ENCODE peak calls at places on chromosomes 2 and 18, in nine cellular contexts. J, O, I, V, S, G, Z, D and R are unnamed samples.
A peak's percentile ranks its signal among the peaks of the same experiment; 100 is the strongest.

GRCh38 chr2:38509322-38509946 is 93.3 kb downstream of the HNRNPLL start:
- DNase-seq in J (peak; percentile 37), O (no peak), I (no peak), V (no peak), S (no peak), G (no peak), Z (no peak), D (no peak), R (no peak)

GRCh38 chr18:8890957-8891464 is 185.7 kb downstream of the MTCL1 start:
- DNase-seq in J (no peak), O (no peak), I (peak; percentile 39), V (no peak), S (peak; percentile 67), G (peak; percentile 77), Z (peak; percentile 58), D (peak; percentile 99), R (no peak)

GRCh38 chr2:54454922-54455583 is 1.1 kb upstream of the SPTBN1 start:
- DNase-seq in J (no peak), O (no peak), I (peak; percentile 48), V (no peak), S (no peak), G (no peak), Z (peak; percentile 31), D (peak; percentile 37), R (peak; percentile 69)

GRCh38 chr2:74599676-74600075 is 45.2 kb downstream of the DOK1 start:
- DNase-seq in J (no peak), O (no peak), I (no peak), V (no peak), S (no peak), G (no peak), Z (no peak), D (no peak), R (no peak)

GRCh38 chr2:222393733-222394267 is 30.5 kb upstream of the SGPP2 start:
- DNase-seq in J (no peak), O (no peak), I (no peak), V (no peak), S (no peak), G (no peak), Z (no peak), D (peak; percentile 42), R (no peak)

GRCh38 chr2:157052685-157053224 is 204.8 kb upstream of the GALNT5 start:
- DNase-seq in J (no peak), O (no peak), I (peak; percentile 91), V (no peak), S (no peak), G (peak; percentile 24), Z (no peak), D (no peak), R (no peak)

GRCh38 chr2:9095226-9095625 is 91.7 kb upstream of the MBOAT2 start:
- DNase-seq in J (no peak), O (no peak), I (no peak), V (no peak), S (no peak), G (no peak), Z (no peak), D (no peak), R (no peak)

GRCh38 chr2:120344214-120344990 is 1.5 kb upstream of the INHBB start:
- DNase-seq in J (no peak), O (peak; percentile 50), I (no peak), V (peak; percentile 85), S (no peak), G (no peak), Z (peak; percentile 64), D (no peak), R (no peak)

GRCh38 chr2:231613655-231614558 is 21.2 kb downstream of the TEX44 start:
- DNase-seq in J (peak; percentile 76), O (peak; percentile 96), I (peak; percentile 83), V (peak; percentile 93), S (peak; percentile 69), G (peak; percentile 76), Z (peak; percentile 96), D (peak; percentile 97), R (peak; percentile 90)

GRCh38 chr2:66515743-66516142 is 80.8 kb downstream of the MEIS1 start:
- DNase-seq in J (no peak), O (no peak), I (no peak), V (no peak), S (no peak), G (no peak), Z (no peak), D (no peak), R (no peak)

DNA sequence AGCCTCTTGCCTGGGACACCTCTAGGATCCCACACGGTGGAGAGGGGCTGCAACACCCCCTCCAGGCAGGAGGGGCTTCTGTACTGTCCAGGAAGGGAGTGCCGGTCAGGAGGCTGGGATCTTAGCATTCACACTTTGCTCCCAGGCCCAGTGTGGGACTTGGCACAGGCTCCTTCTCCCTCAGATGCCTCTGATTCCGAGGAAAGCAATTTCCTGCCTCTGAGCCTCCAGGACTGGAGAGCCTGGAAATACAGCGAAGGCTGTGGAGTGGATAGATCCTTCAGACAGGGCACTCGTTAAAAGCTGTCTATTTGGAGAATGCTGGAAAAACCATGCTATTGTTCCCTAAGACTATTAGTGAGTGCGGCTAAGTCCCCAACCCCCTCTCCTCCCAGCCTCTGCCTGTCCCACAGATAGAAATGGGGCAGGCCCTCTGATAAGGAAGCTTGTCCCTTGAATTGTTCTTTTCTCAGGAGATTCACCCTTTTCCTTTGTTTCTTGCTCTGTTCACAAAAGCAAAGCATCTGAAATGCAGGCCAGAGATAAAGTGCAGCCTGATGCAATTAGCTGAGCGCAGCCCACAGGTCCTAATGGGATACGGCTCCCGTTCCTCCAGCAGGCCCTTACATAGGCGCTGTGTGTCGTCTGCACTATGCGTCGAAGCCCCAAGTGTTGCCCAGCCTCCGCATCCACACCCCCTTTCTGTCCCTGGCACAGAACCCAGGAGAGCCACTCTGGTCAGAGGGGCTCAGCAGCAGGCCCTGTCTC is 252.2 kb downstream of the KLHL29 start:
- DNase-seq in J (peak; percentile 24), O (peak; percentile 61), I (no peak), V (peak; percentile 31), S (no peak), G (no peak), Z (peak; percentile 77), D (peak; percentile 68), R (no peak)
- H3K27ac ChIP-seq in J (peak overlapping the region; percentile 14), O (peak overlapping the region; percentile 45), I (no peak overlapping the region), V (no peak overlapping the region), S (no peak overlapping the region), G (no peak overlapping the region), Z (peak overlapping the region; percentile 72), D (peak overlapping the region; percentile 66), R (no peak overlapping the region)

GRCh38 chr2:100242416-100242815 is 79.9 kb downstream of the LONRF2 start:
- DNase-seq in J (no peak), O (no peak), I (no peak), V (no peak), S (no peak), G (no peak), Z (no peak), D (peak; percentile 19), R (no peak)
- H3K27me3 ChIP-seq in J (no peaks in the 10 kb centered on the region), O (no peaks in the 10 kb centered on the region), I (no peaks in the 10 kb centered on the region), V (no peaks in the 10 kb centered on the region), S (peaks cover 65% of the 10 kb centered on the region), G (peaks cover 4% of the 10 kb centered on the region), Z (peaks cover 7% of the 10 kb centered on the region), D (no peaks in the 10 kb centered on the region), R (no peaks in the 10 kb centered on the region)

DNA sequence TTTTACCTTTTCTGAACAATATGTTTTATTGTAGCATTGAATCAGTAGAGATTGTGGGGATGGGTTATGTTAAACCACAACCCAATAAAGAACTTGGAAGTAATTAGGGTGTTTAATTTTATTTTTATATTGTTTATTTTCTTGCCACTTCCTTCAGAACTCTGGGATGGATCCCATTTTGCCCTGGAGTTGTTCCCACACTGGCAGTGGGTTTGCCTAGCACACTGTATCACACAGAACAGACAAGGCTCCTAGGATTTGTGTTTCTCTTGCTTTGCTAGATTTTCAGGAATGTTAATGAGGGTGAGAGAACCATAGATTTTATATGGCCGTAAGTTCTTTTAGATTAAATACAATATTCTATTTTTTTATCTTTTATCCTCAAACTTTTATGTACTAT is 59.0 kb downstream of the TANK start:
- DNase-seq in J (no peak), O (no peak), I (no peak), V (no peak), S (no peak), G (no peak), Z (no peak), D (no peak), R (no peak)
- H3K27ac ChIP-seq in J (no peak overlapping the region), O (no peak overlapping the region), I (no peak overlapping the region), V (no peak overlapping the region), S (no peak overlapping the region), G (no peak overlapping the region), Z (no peak overlapping the region), D (no peak overlapping the region), R (no peak overlapping the region)

DNA sequence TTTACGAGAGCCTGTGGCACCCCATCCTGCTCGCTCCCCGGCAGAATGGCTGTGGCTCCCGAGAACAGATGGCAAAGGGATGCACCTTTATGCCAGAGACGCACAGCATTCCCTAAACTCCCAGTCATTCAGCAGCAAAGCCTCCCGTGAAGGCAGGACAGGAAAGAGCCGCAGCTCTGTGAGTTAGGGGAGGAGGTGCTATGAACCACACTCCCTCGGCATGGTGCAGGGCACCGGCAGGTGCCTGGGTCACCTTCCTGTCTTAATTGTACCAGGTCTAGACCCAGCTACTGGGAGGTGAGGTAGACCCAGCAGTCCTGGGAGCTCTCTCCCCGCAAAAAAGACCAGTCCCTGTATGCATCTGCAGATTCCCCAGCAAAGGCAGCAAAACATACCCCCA is 149.8 kb downstream of the TWIST2 start:
- DNase-seq in J (no peak), O (no peak), I (no peak), V (no peak), S (no peak), G (no peak), Z (no peak), D (no peak), R (no peak)
- H3K27me3 ChIP-seq in J (no peaks in the 10 kb centered on the region), O (no peaks in the 10 kb centered on the region), I (peaks cover 12% of the 10 kb centered on the region), V (peaks cover 28% of the 10 kb centered on the region), S (peaks cover 39% of the 10 kb centered on the region), G (peaks cover 4% of the 10 kb centered on the region), Z (no peaks in the 10 kb centered on the region), D (no peaks in the 10 kb centered on the region), R (no peaks in the 10 kb centered on the region)

GRCh38 chr2:215816424-215816823 is 196.9 kb downstream of the MREG start:
- DNase-seq in J (no peak), O (no peak), I (no peak), V (no peak), S (no peak), G (no peak), Z (no peak), D (no peak), R (no peak)
- H3K27ac ChIP-seq in J (no peak overlapping the region), O (no peak overlapping the region), I (no peak overlapping the region), V (no peak overlapping the region), S (no peak overlapping the region), G (no peak overlapping the region), Z (no peak overlapping the region), D (no peak overlapping the region), R (no peak overlapping the region)

GRCh38 chr2:68889021-68889420 is 17.8 kb upstream of the BMP10 start:
- DNase-seq in J (no peak), O (no peak), I (no peak), V (no peak), S (no peak), G (no peak), Z (no peak), D (no peak), R (no peak)
- H3K27me3 ChIP-seq in J (no peaks in the 10 kb centered on the region), O (no peaks in the 10 kb centered on the region), I (no peaks in the 10 kb centered on the region), V (no peaks in the 10 kb centered on the region), S (no peaks in the 10 kb centered on the region), G (no peaks in the 10 kb centered on the region), Z (no peaks in the 10 kb centered on the region), D (no peaks in the 10 kb centered on the region), R (no peaks in the 10 kb centered on the region)

DNA sequence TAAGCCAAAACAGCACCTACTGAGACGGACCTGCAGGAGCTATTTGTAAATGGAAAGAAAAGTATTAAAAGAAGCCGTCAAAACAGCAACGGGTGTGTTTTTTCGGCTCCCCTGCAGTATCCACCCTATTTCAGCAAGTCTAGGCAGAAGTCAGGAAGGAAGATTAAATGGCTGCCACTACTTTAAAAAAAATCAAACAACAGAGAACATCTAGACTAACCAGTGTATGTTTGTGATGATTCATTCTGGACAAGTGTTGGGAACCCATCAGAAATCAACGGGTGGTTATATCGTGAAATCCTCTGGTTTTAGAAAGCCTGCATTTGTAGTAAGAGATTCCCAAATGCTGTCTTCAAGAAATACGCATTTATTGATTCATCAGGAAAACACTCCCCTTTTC is 9.0 kb downstream of the PMAIP1 start:
- DNase-seq in J (no peak), O (no peak), I (no peak), V (no peak), S (no peak), G (no peak), Z (no peak), D (no peak), R (no peak)
- H3K27ac ChIP-seq in J (no peak overlapping the region), O (no peak overlapping the region), I (no peak overlapping the region), V (no peak overlapping the region), S (no peak overlapping the region), G (peak overlapping the region; percentile 60), Z (no peak overlapping the region), D (no peak overlapping the region), R (no peak overlapping the region)